ENCODE peak calls at places on chromosomes 12 and 14, in ten cellular contexts. F is left lung; N is SJSA1; Y is mucosa of descending colon; J is CD4-positive, alpha-beta memory T cell; R is BE2C; L is HL-60; U is pancreas; K is tibial nerve; X is aorta. C is an unnamed sample.

GRCh38 chr12:113837059-113837458 is 129.1 kb downstream of the RBM19 start:
- DNase-seq in F (no peak), N (no peak), Y (no peak), J (no peak), R (no peak), L (no peak), U (no peak), K (no peak), X (no peak), C (no peak)

GRCh38 chr12:6845395-6845794 is 4.7 kb downstream of the GNB3 start:
- DNase-seq in F (no peak), N (no peak), Y (no peak), J (no peak), R (no peak), L (no peak), U (no peak), K (no peak), X (no peak), C (no peak)

GRCh38 chr12:108730337-108731104 is 797 bp downstream of the CORO1C start:
- DNase-seq in F (peak; percentile 88), N (peak; percentile 75), Y (peak; percentile 68), J (peak; percentile 20), R (peak; percentile 75), L (no peak), U (peak; percentile 60), K (peak; percentile 59), X (peak; percentile 90), C (no peak)

GRCh38 chr12:3898751-3899150 is 25.6 kb upstream of the PARP11 start:
- DNase-seq in F (no peak), N (no peak), Y (no peak), J (no peak), R (no peak), L (no peak), U (no peak), K (no peak), X (no peak), C (no peak)

GRCh38 chr12:28963554-28963953 is 185.5 kb upstream of the FAR2 start:
- DNase-seq in F (no peak), N (no peak), Y (no peak), J (no peak), R (no peak), L (no peak), U (no peak), K (no peak), X (no peak), C (no peak)

GRCh38 chr14:99772371-99773283 is 20.6 kb upstream of the EML1 start:
- DNase-seq in F (no peak), N (no peak), Y (no peak), J (no peak), R (no peak), L (no peak), U (no peak), K (no peak), X (no peak), C (no peak)

GRCh38 chr12:4908694-4909396 is 860 bp upstream of the KCNA1 start:
- DNase-seq in F (no peak), N (no peak), Y (no peak), J (no peak), R (no peak), L (no peak), U (no peak), K (no peak), X (no peak), C (no peak)

GRCh38 chr12:57464569-57464968 is 5.0 kb downstream of the GLI1 start:
- DNase-seq in F (no peak), N (peak; percentile 96), Y (no peak), J (no peak), R (no peak), L (no peak), U (no peak), K (no peak), X (no peak), C (no peak)

GRCh38 chr12:67590122-67590795 is 58.3 kb upstream of the DYRK2 start:
- DNase-seq in F (no peak), N (no peak), Y (no peak), J (peak; percentile 65), R (peak; percentile 10), L (no peak), U (no peak), K (no peak), X (no peak), C (no peak)

GRCh38 chr12:69987453-69988102 is 162.6 kb downstream of the MYRFL start:
- DNase-seq in F (no peak), N (no peak), Y (peak; percentile 83), J (no peak), R (no peak), L (no peak), U (peak; percentile 57), K (peak; percentile 55), X (no peak), C (peak; percentile 85)

GRCh38 chr12:89433634-89434033 is 81.3 kb upstream of the DUSP6 start:
- DNase-seq in F (no peak), N (no peak), Y (no peak), J (no peak), R (no peak), L (no peak), U (no peak), K (no peak), X (no peak), C (no peak)

GRCh38 chr12:6334359-6334758 is 7.5 kb downstream of the TNFRSF1A start:
- DNase-seq in F (no peak), N (no peak), Y (no peak), J (no peak), R (no peak), L (no peak), U (no peak), K (no peak), X (no peak), C (no peak)

GRCh38 chr12:75489613-75490210 is 9.2 kb downstream of the GLIPR1 start:
- DNase-seq in F (no peak), N (no peak), Y (no peak), J (no peak), R (no peak), L (no peak), U (no peak), K (no peak), X (no peak), C (no peak)

GRCh38 chr14:68668028-68668427 is 124.8 kb downstream of the ZFP36L1 start:
- DNase-seq in F (no peak), N (peak; percentile 18), Y (no peak), J (no peak), R (no peak), L (no peak), U (no peak), K (no peak), X (no peak), C (no peak)

GRCh38 chr14:95227279-95227860 is 70.0 kb upstream of the DICER1 start:
- DNase-seq in F (no peak), N (no peak), Y (no peak), J (no peak), R (peak; percentile 37), L (no peak), U (peak; percentile 78), K (no peak), X (no peak), C (no peak)

GRCh38 chr12:9635014-9635413 is 27.3 kb upstream of the KLRB1 start:
- DNase-seq in F (no peak), N (no peak), Y (no peak), J (no peak), R (no peak), L (no peak), U (no peak), K (no peak), X (no peak), C (no peak)

GRCh38 chr12:28626504-28626903 is 436.2 kb downstream of the CCDC91 start:
- DNase-seq in F (no peak), N (no peak), Y (no peak), J (no peak), R (no peak), L (no peak), U (no peak), K (no peak), X (no peak), C (no peak)

GRCh38 chr12:46523863-46524770 is 151.5 kb upstream of the SLC38A2 start:
- DNase-seq in F (no peak), N (peak; percentile 93), Y (no peak), J (peak; percentile 57), R (no peak), L (no peak), U (no peak), K (no peak), X (peak; percentile 44), C (peak; percentile 67)
- H3K4me3 ChIP-seq in F (no peak overlapping the region), N (peak overlapping the region; percentile 30), Y (no peak overlapping the region), J (no peak overlapping the region), R (no peak overlapping the region), L (no peak overlapping the region), U (no peak overlapping the region), K (no peak overlapping the region), X (no peak overlapping the region), C (no peak overlapping the region)

GRCh38 chr12:132329036-132329738 is at the start of gene GALNT9:
- DNase-seq in F (peak; percentile 77), N (no peak), Y (no peak), J (no peak), R (no peak), L (no peak), U (no peak), K (no peak), X (no peak), C (no peak)

GRCh38 chr12:132326646-132327045 is 2.7 kb downstream of the GALNT9 start:
- DNase-seq in F (no peak), N (no peak), Y (no peak), J (no peak), R (no peak), L (no peak), U (no peak), K (no peak), X (no peak), C (no peak)

GRCh38 chr12:132328282-132329029 is 933 bp downstream of the GALNT9 start:
- DNase-seq in F (peak; percentile 77), N (no peak), Y (no peak), J (no peak), R (no peak), L (no peak), U (no peak), K (no peak), X (no peak), C (no peak)

GRCh38 chr12:132325733-132326130 is 3.7 kb downstream of the GALNT9 start:
- DNase-seq in F (peak; percentile 78), N (no peak), Y (no peak), J (no peak), R (no peak), L (no peak), U (no peak), K (no peak), X (no peak), C (no peak)

GRCh38 chr12:132327351-132328171 is 1.8 kb downstream of the GALNT9 start:
- DNase-seq in F (peak; percentile 62), N (no peak), Y (peak; percentile 27), J (no peak), R (no peak), L (no peak), U (peak; percentile 24), K (peak; percentile 48), X (no peak), C (peak; percentile 47)
- H3K4me3 ChIP-seq in F (no peak overlapping the region), N (no peak overlapping the region), Y (no peak overlapping the region), J (no peak overlapping the region), R (no peak overlapping the region), L (no peak overlapping the region), U (no peak overlapping the region), K (peak overlapping the region; percentile 7), X (no peak overlapping the region), C (peak overlapping the region; percentile 25)

GRCh38 chr12:16603916-16604575 is 1.9 kb downstream of the LMO3 start:
- DNase-seq in F (no peak), N (no peak), Y (no peak), J (no peak), R (peak; percentile 34), L (no peak), U (peak; percentile 19), K (no peak), X (no peak), C (no peak)
- H3K4me3 ChIP-seq in F (peak overlapping the region; percentile 28), N (no peak overlapping the region), Y (no peak overlapping the region), J (no peak overlapping the region), R (peak overlapping the region; percentile 38), L (no peak overlapping the region), U (peak overlapping the region; percentile 26), K (peak overlapping the region; percentile 54), X (no peak overlapping the region), C (no peak overlapping the region)

GRCh38 chr12:32454075-32454474 is 54.7 kb downstream of the FGD4 start:
- DNase-seq in F (no peak), N (no peak), Y (no peak), J (no peak), R (no peak), L (no peak), U (no peak), K (no peak), X (no peak), C (no peak)
- H3K4me3 ChIP-seq in F (no peak overlapping the region), N (no peak overlapping the region), Y (no peak overlapping the region), J (no peak overlapping the region), R (no peak overlapping the region), L (no peak overlapping the region), U (no peak overlapping the region), K (no peak overlapping the region), X (no peak overlapping the region), C (no peak overlapping the region)